ENCODE peak calls at places on chromosome 11, in four cellular contexts. Y, M, J and S are unnamed samples.

GRCh38 chr11:69101100-69101791 is 52.5 kb downstream of the TPCN2 start:
- DNase-seq in Y (peak; percentile 67), J (peak; percentile 83), M (peak; percentile 83), S (peak; percentile 55)

GRCh38 chr11:697811-698311 is 2.2 kb downstream of the TMEM80 start:
- DNase-seq in M (no peak), J (peak; percentile 57), Y (no peak), S (no peak)

GRCh38 chr11:393219-394033 is 583 bp upstream of the PKP3 start:
- DNase-seq in M (peak; percentile 68), J (peak; percentile 92), Y (no peak), S (no peak)

GRCh38 chr11:14645247-14645912 is 1.8 kb downstream of the PDE3B start:
- DNase-seq in J (peak; percentile 36), M (no peak), Y (no peak), S (no peak)

GRCh38 chr11:45988922-45989321 is 66.5 kb downstream of the LARGE2 start:
- DNase-seq in J (no peak), M (no peak), Y (no peak), S (no peak)

GRCh38 chr11:96197801-96198465 is 145.1 kb downstream of the MAML2 start:
- DNase-seq in M (no peak), Y (no peak), J (no peak), S (no peak)

GRCh38 chr11:125165111-125165663 is 636 bp downstream of the PKNOX2 start:
- DNase-seq in Y (no peak), M (no peak), J (peak; percentile 39), S (no peak)

GRCh38 chr11:82191690-82192089 is 542.0 kb downstream of the FAM181B start:
- DNase-seq in J (no peak), Y (no peak), M (no peak), S (no peak)

GRCh38 chr11:88535266-88535665 is 197.7 kb upstream of the CTSC start:
- DNase-seq in Y (no peak), J (peak; percentile 28), M (no peak), S (no peak)

GRCh38 chr11:72740562-72741428 is 11.4 kb downstream of the ARAP1 start:
- DNase-seq in Y (no peak), J (no peak), M (peak; percentile 8), S (no peak)

GRCh38 chr11:19441752-19442553 is 201.2 kb upstream of the E2F8 start:
- DNase-seq in M (no peak), J (peak; percentile 91), Y (no peak), S (no peak)

GRCh38 chr11:66323684-66324083 is 6.8 kb upstream of the CD248 start:
- DNase-seq in Y (no peak), J (no peak), M (no peak), S (no peak)

GRCh38 chr11:30917859-30918478 is 331.8 kb upstream of the MPPED2 start:
- DNase-seq in M (no peak), J (peak; percentile 44), Y (no peak), S (no peak)

GRCh38 chr11:75733346-75734107 is 15.9 kb downstream of the MOGAT2 start:
- DNase-seq in J (peak; percentile 6), M (no peak), Y (no peak), S (no peak)

GRCh38 chr11:60345489-60345888 is 18.4 kb downstream of the MS4A6E start:
- DNase-seq in J (no peak), M (peak; percentile 37), Y (no peak), S (no peak)

GRCh38 chr11:19714387-19715363 is 2.0 kb downstream of the NAV2 start:
- DNase-seq in J (peak; percentile 77), Y (no peak), M (no peak), S (no peak)

GRCh38 chr11:132050577-132051180 is 680.3 kb downstream of the NTM start:
- DNase-seq in J (peak; percentile 61), Y (no peak), M (no peak), S (no peak)

GRCh38 chr11:119026970-119027369 is 3.7 kb downstream of the SLC37A4 start:
- DNase-seq in J (no peak), Y (no peak), M (no peak), S (no peak)

GRCh38 chr11:15865212-15865987 is 490.9 kb downstream of the SOX6 start:
- DNase-seq in M (no peak), Y (no peak), J (no peak), S (no peak)

GRCh38 chr11:7613394-7613720 is 59.9 kb downstream of the CYB5R2 start:
- DNase-seq in M (no peak), J (no peak), Y (no peak), S (no peak)

GRCh38 chr11:131980878-131981668 is 610.7 kb downstream of the NTM start:
- DNase-seq in M (no peak), J (peak; percentile 52), Y (no peak), S (no peak)

GRCh38 chr11:120121336-120121735 is 16.6 kb downstream of the TRIM29 start:
- DNase-seq in M (no peak), J (no peak), Y (no peak), S (no peak)